ENCODE peak calls at places on chromosomes 4 and X, in ten cellular contexts. R is heart right ventricle, T is mesothelial cell of epicardium, O is SK-N-SH, N is fibroblast of lung, E is Peyer's patch, M is A549, D is type B pancreatic cell, Q is GM20000, L is astrocyte of the spinal cord. X is an unnamed sample.

GRCh38 chr4:123342498-123342897 is 54.1 kb upstream of the SPRY1 start:
- DNase-seq in E (no peak), T (no peak), D (no peak), N (no peak), O (no peak), Q (no peak), M (no peak), R (no peak), L (no peak), X (no peak)

GRCh38 chr4:14110407-14110806 is 482.9 kb upstream of the BOD1L1 start:
- DNase-seq in Q (no peak), O (no peak), T (no peak), L (peak), M (no peak), N (peak), E (no peak), D (no peak), R (no peak), X (no peak)

GRCh38 chr4:176230827-176231226 is 35.4 kb upstream of the SPATA4 start:
- DNase-seq in E (no peak), D (no peak), O (no peak), L (peak), Q (no peak), N (no peak), T (no peak), M (no peak), R (no peak), X (no peak)

GRCh38 chr4:19358015-19358414 is 893.7 kb upstream of the SLIT2 start:
- DNase-seq in D (no peak), T (no peak), Q (no peak), L (no peak), R (no peak), O (no peak), E (no peak), N (peak), M (no peak), X (no peak)

GRCh38 chrX:84729809-84730208 is 227.6 kb upstream of the HDX start:
- DNase-seq in T (no peak), O (peak), D (no peak), R (no peak), L (peak), M (peak), E (no peak), Q (peak), N (peak), X (peak)

GRCh38 chrX:119826399-119826959 is 26.3 kb downstream of the UPF3B start:
- DNase-seq in R (no peak), O (no peak), M (no peak), L (peak), N (peak), E (no peak), Q (no peak), D (no peak), T (no peak), X (peak)

GRCh38 chr4:77695769-77696168 is 90.1 kb downstream of the CXCL13 start:
- DNase-seq in M (peak), R (no peak), N (peak), O (no peak), T (no peak), E (no peak), L (peak), D (no peak), Q (no peak), X (no peak)

GRCh38 chr4:4384837-4385236 is 2.1 kb upstream of the NSG1 start:
- DNase-seq in O (peak), R (no peak), T (no peak), L (no peak), M (peak), N (no peak), E (no peak), Q (no peak), D (no peak), X (no peak)

GRCh38 chr4:88108747-88109122 is 49.7 kb downstream of the ABCG2 start:
- DNase-seq in O (no peak), N (peak), T (no peak), L (no peak), M (no peak), Q (no peak), D (no peak), R (no peak), E (no peak), X (no peak)

DNA sequence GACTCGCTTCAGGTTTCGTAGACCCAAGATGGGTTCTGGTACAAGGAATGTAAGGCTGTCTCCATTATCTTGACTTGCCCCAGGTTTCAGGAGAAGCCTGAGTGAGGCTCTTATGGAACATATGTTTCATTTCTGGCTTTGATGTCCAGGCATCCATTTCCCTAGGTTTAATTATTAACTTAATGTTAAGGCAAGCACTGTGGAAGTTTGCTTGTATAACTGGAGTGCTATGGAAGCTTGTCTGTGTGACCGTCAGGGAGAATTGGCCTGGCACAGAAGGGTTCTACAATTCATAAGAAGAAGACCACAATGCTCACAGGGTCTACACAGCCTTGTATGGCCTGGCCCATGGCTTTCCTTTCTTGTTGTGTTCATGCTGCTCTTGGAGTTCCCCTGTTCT is 47.2 kb upstream of the PPP1R2C start:
- DNase-seq in M (no peak), T (no peak), R (no peak), L (no peak), D (no peak), Q (no peak), O (no peak), N (no peak), E (no peak), X (no peak)
- TF ChIP-seq CTCF in M (no peak), T (no peak), R (no peak), L (no peak), D (no peak), Q (no peak), O (no peak), N (no peak), E (no peak), X (no peak)

GRCh38 chr4:182877326-182877883 is 39.8 kb downstream of the DCTD start:
- DNase-seq in D (no peak), L (no peak), N (no peak), M (no peak), O (no peak), E (no peak), T (no peak), R (no peak), Q (no peak), X (no peak)
- TF ChIP-seq CTCF in D (peak), L (no peak), N (no peak), M (no peak), O (no peak), E (no peak), T (no peak), R (no peak), Q (no peak), X (no peak)

GRCh38 chr4:11650801-11651596 is 222.3 kb upstream of the HS3ST1 start:
- DNase-seq in D (no peak), Q (no peak), M (no peak), O (no peak), E (no peak), R (no peak), N (peak), T (no peak), L (peak), X (no peak)
- TF ChIP-seq CTCF in D (no peak), Q (no peak), M (no peak), O (no peak), E (no peak), R (no peak), N (no peak), T (no peak), L (no peak), X (no peak)

DNA sequence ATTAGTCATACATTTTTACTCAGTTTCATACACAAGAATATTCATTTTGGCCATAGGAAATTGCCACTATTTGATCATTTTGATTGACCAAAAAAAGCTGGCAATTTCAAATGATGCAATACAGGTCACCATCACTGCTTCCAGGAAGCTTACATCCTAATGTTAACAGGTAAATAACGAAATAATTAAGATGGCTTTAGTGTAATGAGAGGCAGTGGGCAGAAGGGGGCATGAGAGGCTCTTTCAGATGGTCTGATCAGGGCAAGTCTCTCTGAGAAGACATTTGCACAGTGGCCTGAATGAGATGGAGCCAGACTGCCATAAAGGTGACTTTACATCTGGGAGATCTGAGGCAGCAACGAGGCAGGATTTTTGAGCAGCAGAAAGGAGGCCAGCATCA is 170.7 kb downstream of the SLIT2 start:
- DNase-seq in D (no peak), E (no peak), M (no peak), O (peak), T (no peak), R (no peak), Q (peak), N (peak), L (peak), X (no peak)
- TF ChIP-seq CTCF in D (peak), E (peak), M (peak), O (peak), T (peak), R (peak), Q (peak), N (peak), L (peak), X (peak)

GRCh38 chr4:140359571-140360427 is 13.6 kb upstream of the SCOC start:
- DNase-seq in E (peak), M (peak), L (peak), N (peak), D (no peak), Q (peak), O (peak), T (peak), R (peak), X (peak)
- TF ChIP-seq CTCF in E (peak), M (peak), L (peak), N (peak), D (peak), Q (peak), O (peak), T (peak), R (peak), X (peak)

GRCh38 chr4:914531-914930 is 17.6 kb downstream of the GAK start:
- DNase-seq in R (no peak), T (no peak), L (no peak), Q (no peak), N (no peak), M (no peak), E (peak), D (no peak), O (no peak), X (no peak)
- TF ChIP-seq CTCF in R (no peak), T (no peak), L (no peak), Q (no peak), N (no peak), M (no peak), E (no peak), D (no peak), O (no peak), X (no peak)

GRCh38 chrX:109475174-109475891 is 6.6 kb downstream of the GUCY2F start:
- DNase-seq in R (no peak), D (peak), T (peak), M (peak), L (peak), E (no peak), Q (peak), N (peak), O (peak), X (no peak)

GRCh38 chrX:109472939-109473713 is 8.8 kb downstream of the GUCY2F start:
- DNase-seq in R (no peak), D (no peak), O (peak), Q (peak), M (no peak), N (peak), T (no peak), L (peak), E (no peak), X (peak)
- TF ChIP-seq CTCF in R (no peak), D (peak), O (peak), Q (no peak), M (no peak), N (no peak), T (peak), L (peak), E (no peak), X (peak)

DNA sequence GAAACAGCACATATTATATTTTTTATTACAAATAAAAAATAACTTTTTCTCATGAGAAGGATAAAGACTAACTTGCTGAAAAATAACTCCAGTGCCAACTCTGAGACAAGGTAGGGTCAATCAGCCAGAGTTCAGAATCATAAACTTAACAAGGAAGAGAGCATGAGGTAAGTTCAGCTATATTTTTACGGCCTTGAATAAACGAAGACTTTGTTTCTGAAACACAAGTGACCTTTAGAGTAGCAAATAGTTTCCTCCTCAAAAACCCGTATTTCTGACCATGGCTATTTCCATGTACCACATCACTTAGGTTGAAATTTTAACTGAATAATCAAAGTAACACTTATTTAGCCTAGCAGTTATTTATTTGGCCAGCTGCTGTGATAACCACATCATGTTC is 45.5 kb downstream of the PRDM5 start:
- DNase-seq in T (no peak), O (no peak), Q (no peak), N (no peak), L (no peak), E (no peak), R (no peak), M (no peak), D (no peak), X (no peak)
- TF ChIP-seq CTCF in T (no peak), O (no peak), Q (no peak), N (no peak), L (no peak), E (no peak), R (no peak), M (no peak), D (no peak), X (no peak)

DNA sequence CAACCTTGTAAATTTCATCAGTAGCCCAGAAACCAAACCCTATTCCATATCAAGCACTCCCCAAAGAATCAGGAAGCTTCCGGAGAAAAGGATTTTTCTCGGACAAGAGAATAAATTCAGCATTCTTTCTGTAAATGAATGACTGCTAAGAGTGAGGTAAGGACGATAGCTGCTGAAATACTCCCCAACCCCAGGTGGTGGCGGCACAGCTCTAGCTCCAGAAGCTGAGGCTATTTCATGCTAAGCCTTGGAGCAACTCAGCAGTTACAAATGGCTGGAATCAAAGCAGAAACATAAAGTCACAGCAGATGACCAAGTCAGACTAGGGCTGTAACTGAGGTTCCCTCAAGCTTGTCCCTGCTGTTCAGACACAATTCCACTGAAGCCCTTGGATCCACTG is 13.9 kb upstream of the PCDH19 start:
- DNase-seq in R (no peak), Q (no peak), O (no peak), E (no peak), L (no peak), D (no peak), N (no peak), T (no peak), M (no peak), X (no peak)
- TF ChIP-seq CTCF in R (no peak), Q (no peak), O (peak), E (no peak), L (no peak), D (peak), N (no peak), T (no peak), M (no peak), X (no peak)